ENCODE peak calls at places on chromosomes 13 and 19, in four cellular contexts. M is ascending aorta, T is breast epithelium, L is colonic mucosa. D is an unnamed sample. For H3K9me3, the result is how much of the 10 kb centered on the place peaks cover.

GRCh38 chr19:13881692-13882418 is 4.9 kb downstream of the NANOS3 start:
- DNase-seq in M (no peak), T (no peak), L (peak), D (peak)

GRCh38 chr13:42728507-42729180 is 52.7 kb upstream of the FAM216B start:
- DNase-seq in M (no peak), T (no peak), L (no peak), D (no peak)

GRCh38 chr19:1601613-1602064 is 3.6 kb downstream of the UQCR11 start:
- DNase-seq in M (no peak), T (no peak), L (no peak), D (no peak)

GRCh38 chr13:40476175-40476958 is 190.1 kb downstream of the FOXO1 start:
- DNase-seq in M (no peak), T (no peak), L (no peak), D (no peak)

GRCh38 chr19:6033744-6034264 is 55.9 kb upstream of the RANBP3 start:
- DNase-seq in M (no peak), T (peak), L (no peak), D (peak)

GRCh38 chr13:40164137-40164536 is 502.3 kb downstream of the FOXO1 start:
- DNase-seq in M (no peak), T (no peak), L (no peak), D (no peak)

GRCh38 chr19:7168941-7169340 is 99.4 kb downstream of the ZNF557 start:
- DNase-seq in M (no peak), T (no peak), L (no peak), D (no peak)

GRCh38 chr19:55131421-55131820 is 14.0 kb upstream of the PPP1R12C start:
- DNase-seq in M (no peak), T (no peak), L (no peak), D (no peak)

GRCh38 chr19:39307233-39307821 is 11.1 kb downstream of the IFNL1 start:
- DNase-seq in M (no peak), T (no peak), L (peak), D (peak)

GRCh38 chr13:101785858-101786257 is 333.4 kb downstream of the ITGBL1 start:
- DNase-seq in M (no peak), T (no peak), L (no peak), D (no peak)

GRCh38 chr13:42409061-42409460 is 137.1 kb downstream of the AKAP11 start:
- DNase-seq in M (no peak), T (no peak), L (no peak), D (no peak)

GRCh38 chr19:19039901-19040300 is 6.5 kb downstream of the ARMC6 start:
- DNase-seq in M (no peak), T (no peak), L (no peak), D (no peak)

GRCh38 chr13:89066868-89067466 is 1395.8 kb downstream of the SLITRK5 start:
- DNase-seq in M (no peak), T (no peak), L (peak), D (no peak)

GRCh38 chr13:29845440-29846056 is 4.9 kb downstream of the UBL3 start:
- DNase-seq in M (no peak), T (no peak), L (no peak), D (no peak)

GRCh38 chr13:106348032-106348431 is 187.4 kb downstream of the EFNB2 start:
- DNase-seq in M (no peak), T (no peak), L (no peak), D (no peak)

GRCh38 chr13:28623782-28624706 is 34.9 kb upstream of the POMP start:
- DNase-seq in M (no peak), T (no peak), L (no peak), D (no peak)

GRCh38 chr13:22235285-22235949 is 564.5 kb downstream of the FGF9 start:
- DNase-seq in M (no peak), T (no peak), L (no peak), D (no peak)

GRCh38 chr19:48332662-48333466 is 7.5 kb downstream of the EMP3 start:
- DNase-seq in M (peak), T (peak), L (peak), D (peak)

GRCh38 chr19:16180611-16181010 is 4.6 kb upstream of the FAM32A start:
- DNase-seq in M (no peak), T (no peak), L (no peak), D (no peak)

GRCh38 chr19:1163934-1164683 is 10.0 kb downstream of the SBNO2 start:
- DNase-seq in M (no peak), T (no peak), L (no peak), D (peak)

GRCh38 chr13:27770809-27771208 is 21.5 kb upstream of the GSX1 start:
- DNase-seq in M (no peak), T (no peak), L (peak), D (no peak)

GRCh38 chr19:40253611-40254092 is 27.2 kb upstream of the CCNP start:
- DNase-seq in M (no peak), T (no peak), L (no peak), D (no peak)

GRCh38 chr13:48155850-48156249 is 60.9 kb upstream of the MED4 start:
- DNase-seq in M (no peak), T (no peak), L (no peak), D (no peak)

GRCh38 chr19:566403-566802 is 6.0 kb upstream of the BSG start:
- DNase-seq in M (no peak), T (no peak), L (no peak), D (peak)

GRCh38 chr19:48405850-48406249 is 12.4 kb downstream of the GRIN2D start:
- DNase-seq in M (no peak), T (no peak), L (no peak), D (no peak)

GRCh38 chr13:93079294-93079693 is 147.3 kb upstream of the GPC6 start:
- DNase-seq in M (no peak), T (no peak), L (no peak), D (no peak)

GRCh38 chr19:23716792-23717191 is 29.8 kb upstream of the ZNF675 start:
- DNase-seq in M (no peak), T (no peak), L (no peak), D (no peak)

GRCh38 chr13:98345103-98345899 is 168.2 kb upstream of the RNF113B start:
- DNase-seq in M (no peak), T (no peak), L (no peak), D (no peak)

DNA sequence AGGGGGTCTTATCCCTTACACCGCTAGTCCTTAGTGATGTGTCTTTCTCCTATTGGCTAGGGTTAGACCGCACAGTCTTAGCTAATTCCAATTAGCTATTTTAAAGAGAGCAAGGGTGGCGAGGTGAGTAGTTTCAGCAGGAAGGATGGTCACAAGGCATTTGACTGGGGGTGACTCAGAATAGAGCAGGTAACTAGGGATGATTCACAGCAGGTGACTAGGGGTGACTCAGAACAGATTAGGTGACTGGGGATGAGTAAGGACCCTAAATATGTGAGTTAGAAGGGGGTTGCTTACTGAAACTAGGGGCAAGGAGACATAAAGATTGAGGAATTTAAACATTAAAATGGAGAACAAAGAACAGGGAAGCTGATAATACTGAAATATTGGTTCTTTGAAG is 64.3 kb downstream of the ZNF66 start:
- DNase-seq in M (no peak), T (no peak), L (no peak), D (no peak)
- H3K4me3 ChIP-seq in M (no peak), T (no peak), L (no peak), D (no peak)

DNA sequence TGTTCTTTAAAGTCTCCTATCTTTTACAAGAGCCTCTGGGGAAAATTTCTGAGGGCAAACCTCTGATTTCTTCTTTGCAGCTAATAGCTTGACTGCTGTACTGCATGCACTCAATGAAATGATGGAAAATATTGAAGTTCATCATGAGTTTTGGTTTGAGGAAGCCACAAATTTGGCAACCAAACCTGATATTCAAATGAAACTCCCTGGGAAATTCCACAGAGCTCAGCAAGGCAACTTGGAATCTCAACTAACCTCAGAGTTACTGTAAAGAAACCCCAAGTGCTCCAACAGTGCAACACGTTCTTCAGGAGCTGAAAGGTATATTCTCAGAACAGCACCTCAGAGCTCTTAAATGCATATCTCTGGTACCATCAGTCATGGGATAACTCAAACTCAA is 14.2 kb upstream of the RNF6 start:
- DNase-seq in M (no peak), T (no peak), L (no peak), D (no peak)
- H3K27ac ChIP-seq in M (no peak), T (no peak), L (no peak), D (no peak)

GRCh38 chr19:57002765-57003164 is 117.0 kb upstream of the USP29 start:
- DNase-seq in M (no peak), T (no peak), L (no peak), D (no peak)

GRCh38 chr19:57004418-57004817 is 115.4 kb upstream of the USP29 start:
- DNase-seq in M (no peak), T (no peak), L (no peak), D (no peak)

GRCh38 chr19:57002195-57002601 is 117.6 kb upstream of the USP29 start:
- DNase-seq in M (no peak), T (no peak), L (no peak), D (no peak)
- H3K9me3 ChIP-seq in M (under half), T (under half), L (under half), D (under half)

GRCh38 chr13:26011208-26011573 is 40.6 kb downstream of the SHISA2 start:
- DNase-seq in M (no peak), T (no peak), L (no peak), D (no peak)

GRCh38 chr13:26010487-26011207 is 41.2 kb downstream of the SHISA2 start:
- DNase-seq in M (no peak), T (no peak), L (no peak), D (no peak)

GRCh38 chr13:26015276-26015934 is 36.4 kb downstream of the SHISA2 start:
- DNase-seq in M (no peak), T (no peak), L (no peak), D (no peak)

GRCh38 chr13:26007774-26008173 is 44.0 kb downstream of the SHISA2 start:
- DNase-seq in M (no peak), T (no peak), L (no peak), D (no peak)

GRCh38 chr13:26011996-26012688 is 39.7 kb downstream of the SHISA2 start:
- DNase-seq in M (no peak), T (no peak), L (no peak), D (no peak)
- H3K4me3 ChIP-seq in M (peak), T (peak), L (no peak), D (peak)

DNA sequence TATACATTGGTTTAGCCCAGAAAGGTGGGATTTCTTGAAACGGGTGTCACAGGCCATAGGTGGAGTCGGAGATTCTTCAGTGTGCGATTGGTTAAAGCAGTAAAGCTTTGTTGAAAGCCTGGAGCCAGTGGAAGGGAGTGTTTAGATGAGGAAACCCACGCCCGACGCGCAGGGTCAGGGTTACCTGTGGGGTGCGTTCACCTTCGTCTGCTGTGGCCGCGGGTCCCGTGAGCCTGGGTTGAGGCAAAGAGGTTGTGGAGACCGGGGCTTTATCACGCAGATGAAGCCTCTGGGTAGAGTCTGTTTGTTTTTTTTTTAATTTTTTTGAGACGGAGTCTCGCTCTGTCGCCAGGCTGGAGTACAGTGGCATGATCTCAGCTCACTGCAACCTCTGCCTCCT is 30.4 kb downstream of the ATP11A start:
- DNase-seq in M (no peak), T (no peak), L (no peak), D (no peak)
- H3K27ac ChIP-seq in M (no peak), T (no peak), L (no peak), D (no peak)

DNA sequence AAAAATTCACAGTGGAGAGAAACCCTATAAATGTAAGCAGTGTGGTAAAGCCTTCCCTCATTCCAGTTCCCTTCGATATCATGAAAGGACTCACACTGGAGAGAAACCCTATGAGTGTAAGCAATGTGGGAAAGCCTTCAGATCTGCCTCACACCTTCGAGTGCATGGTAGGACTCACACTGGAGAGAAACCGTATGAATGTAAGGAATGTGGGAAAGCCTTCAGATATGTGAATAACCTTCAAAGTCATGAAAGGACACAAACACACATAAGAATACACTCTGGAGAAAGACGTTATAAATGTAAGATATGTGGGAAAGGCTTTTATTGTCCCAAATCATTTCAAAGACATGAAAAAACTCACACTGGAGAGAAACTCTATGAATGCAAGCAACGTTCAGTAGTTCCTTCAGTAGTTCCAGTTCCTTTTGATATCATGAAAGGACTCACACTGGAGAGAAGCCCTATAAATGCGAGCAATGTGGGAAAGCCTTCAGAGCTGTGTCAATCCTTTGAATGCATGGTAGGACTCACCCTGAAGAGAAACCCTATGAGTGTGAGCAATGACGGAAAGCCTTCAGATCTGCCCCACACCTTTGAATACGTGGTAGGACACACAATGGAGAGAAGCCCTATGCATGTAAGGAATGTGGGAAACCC is 16.1 kb upstream of the ZNF439 start:
- DNase-seq in M (no peak), T (no peak), L (no peak), D (no peak)
- H3K9me3 ChIP-seq in M (half or more), T (half or more), L (under half), D (under half)

GRCh38 chr19:56664511-56664910 is 7.0 kb downstream of the ZNF835 start:
- DNase-seq in M (no peak), T (no peak), L (no peak), D (no peak)
- H3K4me3 ChIP-seq in M (no peak), T (no peak), L (no peak), D (no peak)

GRCh38 chr13:95497307-95497943 is 55.1 kb upstream of the CLDN10 start:
- DNase-seq in M (no peak), T (no peak), L (no peak), D (no peak)
- H3K27ac ChIP-seq in M (no peak), T (no peak), L (no peak), D (no peak)

DNA sequence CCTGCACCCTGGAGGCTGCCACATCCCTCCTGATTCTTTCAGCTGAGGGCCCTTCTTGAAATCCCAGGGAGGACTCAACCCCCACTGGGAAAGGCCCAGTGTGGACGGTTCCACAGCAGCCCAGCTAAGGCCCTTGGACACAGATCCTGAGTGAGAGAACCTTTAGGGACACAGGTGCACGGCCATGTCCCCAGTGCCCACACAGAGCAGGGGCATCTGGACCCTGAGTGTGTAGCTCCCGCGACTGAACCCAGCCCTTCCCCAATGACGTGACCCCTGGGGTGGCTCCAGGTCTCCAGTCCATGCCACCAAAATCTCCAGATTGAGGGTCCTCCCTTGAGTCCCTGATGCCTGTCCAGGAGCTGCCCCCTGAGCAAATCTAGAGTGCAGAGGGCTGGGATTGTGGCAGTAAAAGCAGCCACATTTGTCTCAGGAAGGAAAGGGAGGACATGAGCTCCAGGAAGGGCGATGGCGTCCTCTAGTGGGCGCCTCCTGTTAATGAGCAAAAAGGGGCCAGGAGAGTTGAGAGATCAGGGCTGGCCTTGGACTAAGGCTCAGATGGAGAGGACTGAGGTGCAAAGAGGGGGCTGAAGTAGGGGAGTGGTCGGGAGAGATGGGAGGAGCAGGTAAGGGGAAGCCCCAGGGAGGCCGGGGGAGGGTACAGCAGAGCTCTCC is 6.9 kb upstream of the CEACAM5 start:
- DNase-seq in M (no peak), T (no peak), L (peak), D (no peak)
- H3K9me3 ChIP-seq in M (under half), T (under half), L (under half), D (under half)

D was measured in lower lobe of right lung.